ENCODE peak calls at places on chromosomes 3 and 15, in seven cellular contexts. T is mammary epithelial cell, L is IMR-90, P is PC-3, R is uterus, G is sigmoid colon, J is upper lobe of right lung. F is an unnamed sample. For H3K4me1 and H3K27me3, the result is how much of the 10 kb centered on the place peaks cover.

GRCh38 chr15:29570931-29571727 is 251.1 kb downstream of the TJP1 start:
- DNase-seq in R (no peak), P (peak), J (no peak), T (peak), G (no peak), L (no peak), F (no peak)

GRCh38 chr3:11498174-11498573 is 145.5 kb downstream of the VGLL4 start:
- DNase-seq in J (no peak), T (no peak), G (no peak), P (no peak), R (no peak), L (no peak), F (no peak)

GRCh38 chr3:13414040-13414729 is 5.9 kb downstream of the NUP210 start:
- DNase-seq in P (peak), J (peak), R (no peak), L (no peak), T (no peak), G (no peak), F (peak)

GRCh38 chr15:89482139-89482538 is 14.2 kb downstream of the RHCG start:
- DNase-seq in T (no peak), L (no peak), P (no peak), R (no peak), G (no peak), J (no peak), F (no peak)

GRCh38 chr3:99871231-99871898 is 53.7 kb downstream of the CMSS1 start:
- DNase-seq in R (no peak), L (no peak), G (no peak), P (no peak), J (no peak), T (no peak), F (no peak)

GRCh38 chr3:10622456-10622855 is 117.1 kb upstream of the ATP2B2 start:
- DNase-seq in J (peak), L (no peak), P (no peak), G (no peak), R (no peak), T (no peak), F (no peak)

GRCh38 chr15:34461730-34462129 is 24.1 kb upstream of the GOLGA8A start:
- DNase-seq in T (no peak), L (no peak), G (no peak), P (no peak), J (no peak), R (no peak), F (no peak)

GRCh38 chr3:182385356-182385755 is 407.9 kb upstream of the ATP11B start:
- DNase-seq in J (no peak), L (no peak), P (no peak), R (no peak), G (no peak), T (no peak), F (no peak)

GRCh38 chr3:72380193-72380592 is 468.1 kb downstream of the SHQ1 start:
- DNase-seq in J (no peak), R (no peak), G (no peak), T (peak), P (peak), L (peak), F (no peak)

GRCh38 chr15:62075595-62076279 is 9.0 kb downstream of the C2CD4A start:
- DNase-seq in R (no peak), J (no peak), L (peak), T (peak), P (peak), G (no peak), F (no peak)

GRCh38 chr15:66094331-66094730 is 159.2 kb downstream of the MEGF11 start:
- DNase-seq in J (peak), T (no peak), P (no peak), L (no peak), G (peak), R (no peak), F (no peak)

GRCh38 chr3:186308549-186308948 is 53.5 kb downstream of the DGKG start:
- DNase-seq in G (no peak), R (no peak), P (no peak), J (no peak), L (no peak), T (no peak), F (no peak)

GRCh38 chr15:27842526-27842925 is 256.6 kb downstream of the OCA2 start:
- DNase-seq in J (no peak), G (no peak), P (no peak), L (no peak), R (no peak), T (no peak), F (no peak)

GRCh38 chr3:36648241-36649034 is 115.9 kb downstream of the DCLK3 start:
- DNase-seq in T (peak), L (peak), J (no peak), R (no peak), G (no peak), P (peak), F (no peak)

GRCh38 chr3:127491909-127492308 is 98.6 kb downstream of the TPRA1 start:
- DNase-seq in T (no peak), P (no peak), L (no peak), J (no peak), G (no peak), R (no peak), F (no peak)

GRCh38 chr3:45381168-45381852 is 7.1 kb upstream of the LARS2 start:
- DNase-seq in R (no peak), P (no peak), L (no peak), J (no peak), T (no peak), G (no peak), F (no peak)

GRCh38 chr15:57866149-57866736 is 159.7 kb downstream of the POLR2M start:
- DNase-seq in J (peak), L (peak), R (peak), P (peak), G (no peak), T (peak), F (peak)

GRCh38 chr3:62361261-62361660 is 12.1 kb downstream of the FEZF2 start:
- DNase-seq in T (no peak), J (no peak), R (no peak), L (no peak), P (no peak), G (no peak), F (no peak)

GRCh38 chr15:90063733-90064247 is 38.5 kb downstream of the IDH2 start:
- DNase-seq in J (no peak), L (no peak), R (no peak), G (no peak), P (no peak), T (no peak), F (no peak)

GRCh38 chr15:36645106-36645505 is 65.7 kb downstream of the CDIN1 start:
- DNase-seq in L (peak), R (no peak), T (no peak), G (no peak), J (no peak), P (peak), F (no peak)

GRCh38 chr3:52005571-52005986 is 9.9 kb upstream of the RPL29 start:
- DNase-seq in P (no peak), G (no peak), R (no peak), J (peak), T (peak), L (peak), F (no peak)

GRCh38 chr3:79140718-79141117 is 627.1 kb downstream of the ROBO1 start:
- DNase-seq in P (peak), T (peak), R (no peak), L (peak), G (no peak), J (no peak), F (no peak)

GRCh38 chr3:132135628-132136333 is 101.0 kb upstream of the CPNE4 start:
- DNase-seq in T (peak), P (peak), J (no peak), R (no peak), G (no peak), L (peak), F (no peak)

GRCh38 chr15:48641416-48641815 is 4.1 kb downstream of the FBN1 start:
- DNase-seq in T (peak), J (no peak), L (peak), R (no peak), P (peak), G (no peak), F (no peak)

GRCh38 chr3:149969110-149969944 is 1.4 kb downstream of the PFN2 start:
- DNase-seq in P (peak), J (no peak), T (peak), R (peak), L (peak), G (peak), F (no peak)

GRCh38 chr3:66463734-66464511 is 36.9 kb downstream of the LRIG1 start:
- DNase-seq in L (no peak), G (no peak), P (no peak), J (no peak), T (peak), R (no peak), F (no peak)

GRCh38 chr3:31170932-31171670 is 276.6 kb upstream of the GADL1 start:
- DNase-seq in G (no peak), T (peak), L (peak), J (no peak), R (no peak), P (no peak), F (no peak)

GRCh38 chr15:71148048-71148447 is 32.8 kb downstream of the THSD4 start:
- DNase-seq in G (no peak), J (no peak), L (no peak), R (no peak), P (no peak), T (no peak), F (no peak)

GRCh38 chr3:118097660-118098059 is 937.0 kb downstream of the IGSF11 start:
- DNase-seq in P (no peak), J (no peak), T (no peak), L (no peak), R (no peak), G (no peak), F (no peak)

GRCh38 chr3:123278446-123278845 is 76.7 kb downstream of the SEC22A start:
- DNase-seq in T (no peak), L (no peak), P (no peak), J (no peak), R (no peak), G (no peak), F (no peak)

GRCh38 chr3:25428950-25429349 is 887 bp downstream of the RARB start:
- DNase-seq in T (no peak), L (no peak), R (no peak), J (no peak), G (no peak), P (no peak), F (no peak)

GRCh38 chr3:119352863-119353527 is 58.8 kb downstream of the ARHGAP31 start:
- DNase-seq in T (peak), R (no peak), P (peak), L (peak), J (no peak), G (no peak), F (no peak)
- H3K27ac ChIP-seq in T (no peak), R (peak), P (no peak), L (peak), J (peak), G (peak), F (no peak)

DNA sequence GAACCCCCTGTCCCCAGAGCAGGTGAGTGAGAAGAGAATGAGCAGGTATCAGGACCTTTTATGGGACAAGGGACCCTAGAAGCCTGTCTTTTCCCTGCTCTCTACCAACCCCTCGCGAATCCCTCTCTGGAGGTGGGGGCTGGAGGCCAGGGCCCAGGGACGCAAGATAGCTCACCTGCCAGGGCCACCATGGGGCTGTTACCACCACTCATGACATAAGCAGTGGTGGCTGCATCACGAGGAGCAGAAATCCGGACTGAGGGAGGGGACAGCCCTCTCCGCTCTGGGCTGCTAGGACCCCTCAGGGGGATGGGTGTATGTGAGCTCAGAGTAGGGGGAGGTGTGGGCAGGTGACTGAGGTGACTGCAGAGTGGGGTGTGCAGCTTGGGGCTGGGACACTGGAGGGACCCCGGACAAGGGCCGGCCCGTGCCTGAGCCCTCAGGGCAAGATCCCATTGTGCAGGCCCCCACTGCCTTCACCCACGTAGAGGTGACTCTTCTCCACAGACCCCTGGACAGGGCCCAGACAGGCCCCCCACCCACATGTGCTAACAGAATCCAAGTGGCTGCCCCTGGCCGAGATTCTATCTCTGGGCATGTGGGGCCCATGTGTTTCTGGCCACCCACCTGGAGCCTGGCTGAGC is 190.6 kb downstream of the TBC1D2B start:
- DNase-seq in L (no peak), G (no peak), R (no peak), T (no peak), P (no peak), J (no peak), F (no peak)
- H3K4me1 ChIP-seq in L (under half), G (under half), R (under half), T (under half), P (under half), J (under half), F (under half)

GRCh38 chr15:99928429-99928981 is 195.3 kb upstream of the LYSMD4 start:
- DNase-seq in T (peak), J (peak), L (peak), P (peak), G (peak), R (peak), F (peak)
- H3K27me3 ChIP-seq in T (under half), J (under half), L (under half), P (under half), G (under half), R (under half), F (under half)

DNA sequence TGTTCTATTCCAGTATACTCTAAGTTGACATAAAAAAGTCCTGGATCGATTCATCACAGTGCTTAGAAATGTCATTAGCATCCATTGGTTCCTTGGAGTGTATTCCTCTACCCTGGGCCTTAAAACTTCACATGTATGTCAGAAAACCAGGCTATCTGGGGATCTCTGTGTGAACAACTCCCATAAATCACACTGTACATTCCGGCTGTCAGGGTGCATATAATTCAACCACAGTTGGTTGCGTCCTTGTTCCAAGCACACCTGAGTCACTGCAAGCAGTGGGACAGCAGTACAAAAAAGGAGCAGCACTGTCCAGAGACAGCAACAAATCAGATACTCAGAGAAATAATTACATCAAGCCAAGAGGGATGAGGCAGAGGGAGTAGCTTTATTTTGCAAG is 52.4 kb downstream of the PDZRN3 start:
- DNase-seq in P (no peak), R (no peak), L (no peak), T (peak), J (no peak), G (no peak), F (no peak)
- H3K27ac ChIP-seq in P (no peak), R (no peak), L (no peak), T (no peak), J (no peak), G (peak), F (no peak)

DNA sequence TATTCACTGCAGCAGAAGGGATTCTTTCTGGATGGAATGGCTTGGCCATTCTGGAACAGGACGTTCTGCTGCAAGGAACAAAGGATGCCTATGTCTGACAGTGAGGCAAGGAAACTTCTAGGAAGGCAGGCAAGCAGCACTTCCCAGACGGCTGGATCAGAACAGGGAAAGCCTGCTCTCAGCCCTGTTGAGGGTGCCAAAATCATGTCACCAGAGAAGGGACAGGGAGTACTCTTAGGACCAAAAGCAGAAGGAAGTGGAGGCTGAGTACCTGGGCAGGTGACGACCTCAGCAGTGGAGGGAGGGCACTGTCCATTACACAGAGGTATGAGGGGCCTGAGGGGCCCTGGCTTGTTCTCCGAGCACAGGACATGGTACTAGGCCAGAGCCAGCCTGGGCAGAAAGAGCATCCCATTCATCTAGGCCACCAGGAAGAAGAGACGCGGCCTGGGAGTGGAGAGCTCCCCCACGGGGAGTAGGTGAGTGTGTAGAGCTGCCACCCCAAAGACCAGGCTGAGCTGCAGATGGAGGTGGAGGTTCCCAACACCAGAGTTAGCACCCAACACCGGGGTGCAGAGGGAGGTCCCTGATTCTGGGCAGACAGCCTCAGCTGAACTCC is 9.6 kb downstream of the KLF15 start:
- DNase-seq in P (no peak), R (no peak), J (peak), G (peak), T (no peak), L (no peak), F (no peak)
- H3K4me1 ChIP-seq in P (under half), R (under half), J (under half), G (under half), T (under half), L (under half), F (under half)

GRCh38 chr3:69200384-69201068 is 78.1 kb upstream of the LMOD3 start:
- DNase-seq in G (no peak), P (peak), J (no peak), T (peak), L (peak), R (peak), F (peak)
- H3K27me3 ChIP-seq in G (under half), P (under half), J (under half), T (under half), L (under half), R (under half), F (under half)

DNA sequence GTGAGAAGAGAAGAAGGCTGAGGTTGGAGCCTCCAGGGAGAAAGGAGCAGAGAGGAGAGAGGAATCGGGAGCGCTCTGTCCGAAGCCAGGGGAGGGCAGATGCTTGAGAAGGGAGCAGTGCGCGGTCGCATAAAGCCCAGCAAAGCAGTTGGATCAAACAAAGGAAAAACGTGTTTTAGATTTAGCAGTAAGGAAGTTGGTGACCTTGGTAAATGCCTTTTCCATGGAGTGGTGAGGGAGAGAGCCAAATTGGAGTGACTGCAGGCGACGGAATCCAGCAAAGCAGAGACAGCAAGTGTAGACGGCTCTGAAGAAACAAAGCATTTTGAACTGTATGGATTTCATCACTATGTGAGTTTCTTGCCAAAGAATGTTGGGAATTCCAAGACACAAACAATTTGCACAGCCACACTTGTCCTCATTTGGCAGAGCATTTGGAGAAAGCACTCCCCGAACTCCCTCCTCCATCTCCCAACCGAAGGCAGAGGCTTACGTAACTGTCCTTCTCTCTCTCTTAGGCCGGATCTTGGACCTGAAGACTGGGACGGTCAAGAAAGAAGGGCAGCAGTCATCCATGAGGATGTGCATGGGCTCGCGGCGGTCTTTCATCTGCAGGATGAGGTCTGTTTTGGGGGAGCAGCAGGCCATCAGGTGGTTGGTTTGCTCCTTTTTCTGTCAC is 103.6 kb downstream of the ARNT2 start:
- DNase-seq in G (peak), P (no peak), L (peak), R (peak), J (no peak), T (no peak), F (no peak)
- H3K27ac ChIP-seq in G (peak), P (no peak), L (peak), R (no peak), J (peak), T (no peak), F (no peak)

GRCh38 chr3:139939681-139940190 is 4.8 kb downstream of the CLSTN2 start:
- DNase-seq in T (no peak), L (no peak), J (no peak), R (no peak), G (no peak), P (no peak), F (no peak)

GRCh38 chr3:139937674-139938279 is 2.8 kb downstream of the CLSTN2 start:
- DNase-seq in T (peak), G (no peak), L (peak), P (peak), R (peak), J (no peak), F (no peak)

GRCh38 chr3:139934557-139935070 is 371 bp upstream of the CLSTN2 start:
- DNase-seq in L (no peak), R (peak), P (no peak), T (peak), G (peak), J (peak), F (no peak)

GRCh38 chr3:139935071-139935865 is at the start of gene CLSTN2:
- DNase-seq in P (no peak), G (peak), T (peak), L (no peak), R (peak), J (peak), F (no peak)

GRCh38 chr3:139935866-139936817 is 1.2 kb downstream of the CLSTN2 start:
- DNase-seq in P (no peak), J (peak), G (peak), R (peak), T (peak), L (no peak), F (no peak)
- H3K4me1 ChIP-seq in P (under half), J (under half), G (under half), R (under half), T (under half), L (under half), F (under half)

DNA sequence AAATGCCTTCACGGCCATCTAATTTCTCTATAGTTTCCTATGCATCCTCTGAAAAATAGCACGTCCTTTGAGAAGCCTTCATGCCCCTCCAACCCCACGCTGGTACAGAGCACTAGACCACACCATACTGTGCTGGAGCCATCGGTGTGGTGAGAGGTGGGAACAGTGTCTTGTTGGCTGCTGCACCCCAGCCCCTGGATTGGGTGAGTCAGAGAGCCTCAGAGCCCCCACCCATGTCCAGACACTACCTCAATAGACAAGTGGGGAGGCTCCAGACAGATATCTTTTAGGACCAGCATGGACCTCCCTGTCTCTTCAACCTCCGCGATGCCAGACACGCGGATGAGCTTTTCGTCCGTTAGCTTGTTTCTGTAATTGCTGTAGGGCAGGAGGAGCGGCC is 12.1 kb upstream of the TGM5 start:
- DNase-seq in P (no peak), J (no peak), T (no peak), G (no peak), R (no peak), L (no peak), F (no peak)
- H3K27me3 ChIP-seq in P (under half), J (under half), T (under half), G (under half), R (under half), L (half or more), F (under half)

F was measured in effector memory CD4-positive, alpha-beta T cell.